ENCODE peak calls at places on chromosome 14, in seven cellular contexts. One of them, this sample, is unnamed.

GRCh38 chr14:55297611-55298323 is 26.5 kb downstream of the FBXO34 start:
- DNase-seq in transverse colon: peak
- DNase-seq in stimulated activated CD8-positive, alpha-beta memory T cell treated with anti-CD3 and anti-CD28 coated beads, Interleukin-2, amount 100 ng/mL, for 48 hours: no peak
- DNase-seq in stimulated activated CD4-positive, alpha-beta T cell treated with anti-CD3 and anti-CD28 coated beads, Interleukin-2, amount 100 ng/mL, for 48 hours: no peak
- DNase-seq in WERI-Rb-1: no peak
- DNase-seq in foreskin fibroblast: no peak
- DNase-seq in AG09309: no peak
- DNase-seq in this sample: no peak

GRCh38 chr14:101979666-101980065 is 15.3 kb downstream of the DYNC1H1 start:
- DNase-seq in transverse colon: no peak
- DNase-seq in stimulated activated CD8-positive, alpha-beta memory T cell treated with anti-CD3 and anti-CD28 coated beads, Interleukin-2, amount 100 ng/mL, for 48 hours: no peak
- DNase-seq in stimulated activated CD4-positive, alpha-beta T cell treated with anti-CD3 and anti-CD28 coated beads, Interleukin-2, amount 100 ng/mL, for 48 hours: no peak
- DNase-seq in WERI-Rb-1: no peak
- DNase-seq in foreskin fibroblast: peak
- DNase-seq in AG09309: no peak
- DNase-seq in this sample: no peak

GRCh38 chr14:100030441-100031153 is 34.6 kb upstream of the EVL start:
- DNase-seq in transverse colon: no peak
- DNase-seq in stimulated activated CD8-positive, alpha-beta memory T cell treated with anti-CD3 and anti-CD28 coated beads, Interleukin-2, amount 100 ng/mL, for 48 hours: no peak
- DNase-seq in stimulated activated CD4-positive, alpha-beta T cell treated with anti-CD3 and anti-CD28 coated beads, Interleukin-2, amount 100 ng/mL, for 48 hours: no peak
- DNase-seq in WERI-Rb-1: no peak
- DNase-seq in foreskin fibroblast: peak
- DNase-seq in AG09309: peak
- DNase-seq in this sample: no peak

GRCh38 chr14:99803106-99803437 is 9.9 kb downstream of the EML1 start:
- DNase-seq in transverse colon: no peak
- DNase-seq in stimulated activated CD8-positive, alpha-beta memory T cell treated with anti-CD3 and anti-CD28 coated beads, Interleukin-2, amount 100 ng/mL, for 48 hours: no peak
- DNase-seq in stimulated activated CD4-positive, alpha-beta T cell treated with anti-CD3 and anti-CD28 coated beads, Interleukin-2, amount 100 ng/mL, for 48 hours: no peak
- DNase-seq in WERI-Rb-1: no peak
- DNase-seq in foreskin fibroblast: no peak
- DNase-seq in AG09309: no peak
- DNase-seq in this sample: no peak

GRCh38 chr14:96255501-96256366 is at the start of gene BDKRB1:
- DNase-seq in transverse colon: no peak
- DNase-seq in stimulated activated CD8-positive, alpha-beta memory T cell treated with anti-CD3 and anti-CD28 coated beads, Interleukin-2, amount 100 ng/mL, for 48 hours: no peak
- DNase-seq in stimulated activated CD4-positive, alpha-beta T cell treated with anti-CD3 and anti-CD28 coated beads, Interleukin-2, amount 100 ng/mL, for 48 hours: no peak
- DNase-seq in WERI-Rb-1: no peak
- DNase-seq in foreskin fibroblast: peak
- DNase-seq in AG09309: peak
- DNase-seq in this sample: no peak

GRCh38 chr14:104107611-104108569 is 22.4 kb downstream of the ASPG start:
- DNase-seq in transverse colon: peak
- DNase-seq in stimulated activated CD8-positive, alpha-beta memory T cell treated with anti-CD3 and anti-CD28 coated beads, Interleukin-2, amount 100 ng/mL, for 48 hours: no peak
- DNase-seq in stimulated activated CD4-positive, alpha-beta T cell treated with anti-CD3 and anti-CD28 coated beads, Interleukin-2, amount 100 ng/mL, for 48 hours: no peak
- DNase-seq in WERI-Rb-1: peak
- DNase-seq in foreskin fibroblast: no peak
- DNase-seq in AG09309: no peak
- DNase-seq in this sample: no peak

GRCh38 chr14:105070760-105071137 is 5.5 kb upstream of the GPR132 start:
- DNase-seq in transverse colon: no peak
- DNase-seq in stimulated activated CD8-positive, alpha-beta memory T cell treated with anti-CD3 and anti-CD28 coated beads, Interleukin-2, amount 100 ng/mL, for 48 hours: no peak
- DNase-seq in stimulated activated CD4-positive, alpha-beta T cell treated with anti-CD3 and anti-CD28 coated beads, Interleukin-2, amount 100 ng/mL, for 48 hours: no peak
- DNase-seq in WERI-Rb-1: no peak
- DNase-seq in foreskin fibroblast: peak
- DNase-seq in AG09309: no peak
- DNase-seq in this sample: no peak

GRCh38 chr14:51625170-51625569 is 26.5 kb upstream of the FRMD6 start:
- DNase-seq in transverse colon: no peak
- DNase-seq in stimulated activated CD8-positive, alpha-beta memory T cell treated with anti-CD3 and anti-CD28 coated beads, Interleukin-2, amount 100 ng/mL, for 48 hours: no peak
- DNase-seq in stimulated activated CD4-positive, alpha-beta T cell treated with anti-CD3 and anti-CD28 coated beads, Interleukin-2, amount 100 ng/mL, for 48 hours: no peak
- DNase-seq in WERI-Rb-1: no peak
- DNase-seq in foreskin fibroblast: no peak
- DNase-seq in AG09309: no peak
- DNase-seq in this sample: no peak

GRCh38 chr14:81193924-81194633 is 26.7 kb downstream of the GTF2A1 start:
- DNase-seq in transverse colon: no peak
- DNase-seq in stimulated activated CD8-positive, alpha-beta memory T cell treated with anti-CD3 and anti-CD28 coated beads, Interleukin-2, amount 100 ng/mL, for 48 hours: no peak
- DNase-seq in stimulated activated CD4-positive, alpha-beta T cell treated with anti-CD3 and anti-CD28 coated beads, Interleukin-2, amount 100 ng/mL, for 48 hours: no peak
- DNase-seq in WERI-Rb-1: no peak
- DNase-seq in foreskin fibroblast: no peak
- DNase-seq in AG09309: no peak
- DNase-seq in this sample: no peak

GRCh38 chr14:54470701-54471100 is 18.1 kb downstream of the GMFB start:
- DNase-seq in transverse colon: no peak
- DNase-seq in stimulated activated CD8-positive, alpha-beta memory T cell treated with anti-CD3 and anti-CD28 coated beads, Interleukin-2, amount 100 ng/mL, for 48 hours: no peak
- DNase-seq in stimulated activated CD4-positive, alpha-beta T cell treated with anti-CD3 and anti-CD28 coated beads, Interleukin-2, amount 100 ng/mL, for 48 hours: no peak
- DNase-seq in WERI-Rb-1: no peak
- DNase-seq in foreskin fibroblast: no peak
- DNase-seq in AG09309: no peak
- DNase-seq in this sample: no peak

GRCh38 chr14:102574840-102575478 is 17.5 kb upstream of the RCOR1 start:
- DNase-seq in transverse colon: no peak
- DNase-seq in stimulated activated CD8-positive, alpha-beta memory T cell treated with anti-CD3 and anti-CD28 coated beads, Interleukin-2, amount 100 ng/mL, for 48 hours: no peak
- DNase-seq in stimulated activated CD4-positive, alpha-beta T cell treated with anti-CD3 and anti-CD28 coated beads, Interleukin-2, amount 100 ng/mL, for 48 hours: no peak
- DNase-seq in WERI-Rb-1: no peak
- DNase-seq in foreskin fibroblast: peak
- DNase-seq in AG09309: no peak
- DNase-seq in this sample: no peak

GRCh38 chr14:102085503-102085902 is 1.3 kb downstream of the HSP90AA1 start:
- DNase-seq in transverse colon: peak
- DNase-seq in stimulated activated CD8-positive, alpha-beta memory T cell treated with anti-CD3 and anti-CD28 coated beads, Interleukin-2, amount 100 ng/mL, for 48 hours: no peak
- DNase-seq in stimulated activated CD4-positive, alpha-beta T cell treated with anti-CD3 and anti-CD28 coated beads, Interleukin-2, amount 100 ng/mL, for 48 hours: no peak
- DNase-seq in WERI-Rb-1: no peak
- DNase-seq in foreskin fibroblast: no peak
- DNase-seq in AG09309: no peak
- DNase-seq in this sample: no peak

This sample was measured in HFF-Myc.